ENCODE peak calls at places on chromosomes 12 and 14, in nine cellular contexts. One of them, this sample, is unnamed.

GRCh38 chr14:49306152-49306751 is 279.9 kb downstream of the RPS29 start:
- DNase-seq in endothelial cell: no peak
- DNase-seq in B cell: no peak
- DNase-seq in PC-3: peak; percentile 70
- DNase-seq in OCI-LY7: peak; percentile 33
- DNase-seq in fibroblast of lung: peak; percentile 33
- DNase-seq in BE2C: no peak
- DNase-seq in cardiac fibroblast: peak; percentile 26
- DNase-seq in psoas muscle: no peak
- DNase-seq in this sample: peak; percentile 37

GRCh38 chr12:108341854-108342847 is 3.0 kb upstream of the CMKLR1 start:
- DNase-seq in endothelial cell: no peak
- DNase-seq in B cell: no peak
- DNase-seq in PC-3: no peak
- DNase-seq in OCI-LY7: no peak
- DNase-seq in fibroblast of lung: no peak
- DNase-seq in BE2C: no peak
- DNase-seq in cardiac fibroblast: no peak
- DNase-seq in psoas muscle: no peak
- DNase-seq in this sample: no peak

GRCh38 chr12:49332891-49333371 is 4.1 kb downstream of the C1QL4 start:
- DNase-seq in endothelial cell: no peak
- DNase-seq in B cell: no peak
- DNase-seq in PC-3: no peak
- DNase-seq in OCI-LY7: no peak
- DNase-seq in fibroblast of lung: no peak
- DNase-seq in BE2C: no peak
- DNase-seq in cardiac fibroblast: no peak
- DNase-seq in psoas muscle: no peak
- DNase-seq in this sample: no peak

GRCh38 chr14:68663385-68664076 is 129.3 kb downstream of the ZFP36L1 start:
- DNase-seq in endothelial cell: no peak
- DNase-seq in B cell: peak; percentile 40
- DNase-seq in PC-3: no peak
- DNase-seq in OCI-LY7: no peak
- DNase-seq in fibroblast of lung: peak; percentile 59
- DNase-seq in BE2C: no peak
- DNase-seq in cardiac fibroblast: peak; percentile 40
- DNase-seq in psoas muscle: no peak
- DNase-seq in this sample: peak; percentile 43

GRCh38 chr12:3004655-3005565 is 45.7 kb downstream of the TEAD4 start:
- DNase-seq in endothelial cell: no peak
- DNase-seq in B cell: no peak
- DNase-seq in PC-3: no peak
- DNase-seq in OCI-LY7: peak; percentile 4
- DNase-seq in fibroblast of lung: no peak
- DNase-seq in BE2C: peak; percentile 38
- DNase-seq in cardiac fibroblast: peak; percentile 15
- DNase-seq in psoas muscle: peak; percentile 49
- DNase-seq in this sample: peak; percentile 5

GRCh38 chr14:67641902-67642749 is 22.4 kb downstream of the ARG2 start:
- DNase-seq in endothelial cell: no peak
- DNase-seq in B cell: no peak
- DNase-seq in PC-3: no peak
- DNase-seq in OCI-LY7: no peak
- DNase-seq in fibroblast of lung: no peak
- DNase-seq in BE2C: no peak
- DNase-seq in cardiac fibroblast: no peak
- DNase-seq in psoas muscle: no peak
- DNase-seq in this sample: no peak

GRCh38 chr12:1273051-1273450 is 282.0 kb downstream of the ERC1 start:
- DNase-seq in endothelial cell: no peak
- DNase-seq in B cell: no peak
- DNase-seq in PC-3: no peak
- DNase-seq in OCI-LY7: no peak
- DNase-seq in fibroblast of lung: no peak
- DNase-seq in BE2C: no peak
- DNase-seq in cardiac fibroblast: no peak
- DNase-seq in psoas muscle: no peak
- DNase-seq in this sample: no peak

GRCh38 chr14:105878125-105878524 is 351.7 kb downstream of the TMEM121 start:
- DNase-seq in endothelial cell: no peak
- DNase-seq in B cell: no peak
- DNase-seq in PC-3: no peak
- DNase-seq in OCI-LY7: no peak
- DNase-seq in fibroblast of lung: no peak
- DNase-seq in BE2C: no peak
- DNase-seq in cardiac fibroblast: no peak
- DNase-seq in psoas muscle: peak; percentile 47
- DNase-seq in this sample: no peak

GRCh38 chr12:48972213-48973021 is 882 bp upstream of the WNT10B start:
- DNase-seq in endothelial cell: no peak
- DNase-seq in B cell: no peak
- DNase-seq in PC-3: no peak
- DNase-seq in OCI-LY7: no peak
- DNase-seq in fibroblast of lung: peak; percentile 40
- DNase-seq in BE2C: no peak
- DNase-seq in cardiac fibroblast: no peak
- DNase-seq in psoas muscle: no peak
- DNase-seq in this sample: no peak

GRCh38 chr14:64990291-64990690 is 3.6 kb downstream of the FNTB start:
- DNase-seq in endothelial cell: no peak
- DNase-seq in B cell: no peak
- DNase-seq in PC-3: no peak
- DNase-seq in OCI-LY7: no peak
- DNase-seq in fibroblast of lung: no peak
- DNase-seq in BE2C: no peak
- DNase-seq in cardiac fibroblast: no peak
- DNase-seq in psoas muscle: no peak
- DNase-seq in this sample: no peak

GRCh38 chr12:130127909-130128763 is 34.1 kb upstream of the FZD10 start:
- DNase-seq in endothelial cell: no peak
- DNase-seq in B cell: no peak
- DNase-seq in PC-3: no peak
- DNase-seq in OCI-LY7: no peak
- DNase-seq in fibroblast of lung: no peak
- DNase-seq in BE2C: no peak
- DNase-seq in cardiac fibroblast: no peak
- DNase-seq in psoas muscle: peak; percentile 71
- DNase-seq in this sample: peak; percentile 78

GRCh38 chr12:107685360-107686248 is at the start of gene PWP1:
- DNase-seq in endothelial cell: peak; percentile 96
- DNase-seq in B cell: peak; percentile 95
- DNase-seq in PC-3: peak; percentile 98
- DNase-seq in OCI-LY7: peak; percentile 97
- DNase-seq in fibroblast of lung: peak; percentile 95
- DNase-seq in BE2C: peak; percentile 97
- DNase-seq in cardiac fibroblast: peak; percentile 96
- DNase-seq in psoas muscle: peak; percentile 97
- DNase-seq in this sample: peak; percentile 94

GRCh38 chr14:103811189-103811588 is 36.2 kb downstream of the PPP1R13B start:
- DNase-seq in endothelial cell: no peak
- DNase-seq in B cell: no peak
- DNase-seq in PC-3: no peak
- DNase-seq in OCI-LY7: no peak
- DNase-seq in fibroblast of lung: no peak
- DNase-seq in BE2C: no peak
- DNase-seq in cardiac fibroblast: no peak
- DNase-seq in psoas muscle: no peak
- DNase-seq in this sample: no peak

GRCh38 chr12:25052191-25053020 is 103.5 kb upstream of the BCAT1 start:
- DNase-seq in endothelial cell: no peak
- DNase-seq in B cell: peak; percentile 87
- DNase-seq in PC-3: no peak
- DNase-seq in OCI-LY7: peak; percentile 95
- DNase-seq in fibroblast of lung: no peak
- DNase-seq in BE2C: no peak
- DNase-seq in cardiac fibroblast: peak; percentile 5
- DNase-seq in psoas muscle: no peak
- DNase-seq in this sample: no peak

GRCh38 chr14:93536945-93537344 is 106.2 kb downstream of the UNC79 start:
- DNase-seq in endothelial cell: peak; percentile 34
- DNase-seq in B cell: no peak
- DNase-seq in PC-3: peak; percentile 36
- DNase-seq in OCI-LY7: no peak
- DNase-seq in fibroblast of lung: no peak
- DNase-seq in BE2C: peak; percentile 57
- DNase-seq in cardiac fibroblast: no peak
- DNase-seq in psoas muscle: no peak
- DNase-seq in this sample: peak; percentile 25
- TF ChIP-seq CTCF in endothelial cell: no peak
- TF ChIP-seq CTCF in B cell: peak; percentile 18
- TF ChIP-seq CTCF in PC-3: peak; percentile 45
- TF ChIP-seq CTCF in OCI-LY7: peak; percentile 13
- TF ChIP-seq CTCF in fibroblast of lung: no peak
- TF ChIP-seq CTCF in BE2C: peak; percentile 71
- TF ChIP-seq CTCF in cardiac fibroblast: no peak
- TF ChIP-seq CTCF in psoas muscle: no peak
- TF ChIP-seq CTCF in this sample: no peak

GRCh38 chr12:112258926-112259325 is 123.3 kb downstream of the HECTD4 start:
- DNase-seq in endothelial cell: no peak
- DNase-seq in B cell: no peak
- DNase-seq in PC-3: no peak
- DNase-seq in OCI-LY7: no peak
- DNase-seq in fibroblast of lung: no peak
- DNase-seq in BE2C: no peak
- DNase-seq in cardiac fibroblast: no peak
- DNase-seq in psoas muscle: no peak
- DNase-seq in this sample: no peak

GRCh38 chr12:112256780-112257179 is 125.5 kb downstream of the HECTD4 start:
- DNase-seq in endothelial cell: no peak
- DNase-seq in B cell: no peak
- DNase-seq in PC-3: no peak
- DNase-seq in OCI-LY7: no peak
- DNase-seq in fibroblast of lung: no peak
- DNase-seq in BE2C: no peak
- DNase-seq in cardiac fibroblast: no peak
- DNase-seq in psoas muscle: no peak
- DNase-seq in this sample: no peak

GRCh38 chr12:112266473-112266872 is 115.8 kb downstream of the HECTD4 start:
- DNase-seq in endothelial cell: no peak
- DNase-seq in B cell: no peak
- DNase-seq in PC-3: no peak
- DNase-seq in OCI-LY7: no peak
- DNase-seq in fibroblast of lung: no peak
- DNase-seq in BE2C: no peak
- DNase-seq in cardiac fibroblast: no peak
- DNase-seq in psoas muscle: no peak
- DNase-seq in this sample: no peak

DNA sequence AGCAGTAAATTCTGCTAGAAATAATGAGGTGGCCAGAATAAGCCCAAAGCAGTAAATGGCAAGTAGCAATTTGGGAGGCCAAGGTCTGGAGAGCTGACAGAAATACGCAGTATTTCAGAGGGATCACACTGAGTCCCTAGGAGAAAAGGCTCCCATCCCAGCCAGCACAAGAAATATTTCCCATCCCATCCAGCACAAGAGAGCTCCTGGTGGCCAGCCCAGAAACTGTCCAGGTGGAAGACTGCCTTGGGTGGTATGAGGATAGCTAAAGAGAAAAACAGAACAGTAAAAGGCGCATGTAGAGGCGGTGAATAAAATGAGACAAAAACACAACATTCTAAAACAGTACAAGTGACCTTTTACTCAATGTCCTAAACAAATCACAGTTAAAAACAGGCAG is 120.7 kb downstream of the HECTD4 start:
- DNase-seq in endothelial cell: peak; percentile 8
- DNase-seq in B cell: no peak
- DNase-seq in PC-3: peak; percentile 52
- DNase-seq in OCI-LY7: no peak
- DNase-seq in fibroblast of lung: no peak
- DNase-seq in BE2C: peak; percentile 15
- DNase-seq in cardiac fibroblast: no peak
- DNase-seq in psoas muscle: no peak
- DNase-seq in this sample: peak; percentile 6
- TF ChIP-seq CTCF in endothelial cell: peak; percentile 21
- TF ChIP-seq CTCF in B cell: no peak
- TF ChIP-seq CTCF in PC-3: peak; percentile 59
- TF ChIP-seq CTCF in OCI-LY7: no peak
- TF ChIP-seq CTCF in fibroblast of lung: peak; percentile 29
- TF ChIP-seq CTCF in BE2C: peak; percentile 48
- TF ChIP-seq CTCF in cardiac fibroblast: peak; percentile 38
- TF ChIP-seq CTCF in psoas muscle: no peak
- TF ChIP-seq CTCF in this sample: no peak

GRCh38 chr14:93619176-93619793 is 169.0 kb downstream of the PRIMA1 start:
- DNase-seq in endothelial cell: peak; percentile 46
- DNase-seq in B cell: no peak
- DNase-seq in PC-3: peak; percentile 68
- DNase-seq in OCI-LY7: peak; percentile 58
- DNase-seq in fibroblast of lung: peak; percentile 58
- DNase-seq in BE2C: peak; percentile 66
- DNase-seq in cardiac fibroblast: peak; percentile 58
- DNase-seq in psoas muscle: no peak
- DNase-seq in this sample: peak; percentile 56
- TF ChIP-seq CTCF in endothelial cell: peak; percentile 66
- TF ChIP-seq CTCF in B cell: peak; percentile 73
- TF ChIP-seq CTCF in PC-3: peak; percentile 82
- TF ChIP-seq CTCF in OCI-LY7: peak; percentile 94
- TF ChIP-seq CTCF in fibroblast of lung: peak; percentile 63
- TF ChIP-seq CTCF in BE2C: peak; percentile 88
- TF ChIP-seq CTCF in cardiac fibroblast: peak; percentile 37
- TF ChIP-seq CTCF in psoas muscle: peak; percentile 42
- TF ChIP-seq CTCF in this sample: peak; percentile 50

GRCh38 chr12:110135012-110135411 is 10.9 kb downstream of the IFT81 start:
- DNase-seq in endothelial cell: no peak
- DNase-seq in B cell: no peak
- DNase-seq in PC-3: peak; percentile 44
- DNase-seq in OCI-LY7: peak; percentile 33
- DNase-seq in fibroblast of lung: peak; percentile 26
- DNase-seq in BE2C: no peak
- DNase-seq in cardiac fibroblast: peak; percentile 39
- DNase-seq in psoas muscle: no peak
- DNase-seq in this sample: no peak
- TF ChIP-seq CTCF in endothelial cell: no peak
- TF ChIP-seq CTCF in B cell: no peak
- TF ChIP-seq CTCF in PC-3: no peak
- TF ChIP-seq CTCF in OCI-LY7: no peak
- TF ChIP-seq CTCF in fibroblast of lung: no peak
- TF ChIP-seq CTCF in BE2C: no peak
- TF ChIP-seq CTCF in cardiac fibroblast: no peak
- TF ChIP-seq CTCF in psoas muscle: no peak
- TF ChIP-seq CTCF in this sample: no peak